ENCODE peak calls at places on chromosomes 2 and 18, in six cellular contexts. Y is pancreas, V is fibroblast of lung, J is stomach, K is OCI-LY7, C is WERI-Rb-1. S is an unnamed sample.
A peak's percentile ranks its signal among the peaks of the same experiment; 100 is the strongest.

GRCh38 chr2:10471046-10471571 is 23.0 kb upstream of the ODC1 start:
- DNase-seq in Y (no peak), V (no peak), J (no peak), K (no peak), C (no peak), S (no peak)

GRCh38 chr2:136126021-136126420 is 8.1 kb upstream of the CXCR4 start:
- DNase-seq in Y (no peak), V (no peak), J (no peak), K (no peak), C (peak; percentile 23), S (no peak)

GRCh38 chr2:69956580-69956979 is 4.9 kb downstream of the ASPRV1 start:
- DNase-seq in Y (no peak), V (no peak), J (no peak), K (no peak), C (no peak), S (no peak)

GRCh38 chr2:138742446-138743057 is 37.6 kb downstream of the NXPH2 start:
- DNase-seq in Y (no peak), V (no peak), J (no peak), K (no peak), C (no peak), S (no peak)

GRCh38 chr2:104043864-104044263 is 810.1 kb upstream of the POU3F3 start:
- DNase-seq in Y (no peak), V (no peak), J (no peak), K (peak; percentile 21), C (no peak), S (no peak)

GRCh38 chr18:78634061-78634696 is 345.4 kb upstream of the SALL3 start:
- DNase-seq in Y (no peak), V (no peak), J (no peak), K (no peak), C (peak; percentile 6), S (no peak)

GRCh38 chr18:653512-653911 is 3.9 kb upstream of the TYMS start:
- DNase-seq in Y (no peak), V (no peak), J (no peak), K (no peak), C (no peak), S (no peak)

GRCh38 chr18:55534547-55534946 is 53.4 kb downstream of the TCF4 start:
- DNase-seq in Y (no peak), V (peak; percentile 43), J (no peak), K (no peak), C (no peak), S (no peak)

GRCh38 chr18:32661486-32662299 is 111.1 kb downstream of the KLHL14 start:
- DNase-seq in Y (no peak), V (peak; percentile 65), J (no peak), K (no peak), C (no peak), S (peak; percentile 48)

GRCh38 chr2:218260742-218261423 is at the start of gene GPBAR1:
- DNase-seq in Y (peak; percentile 55), V (no peak), J (peak; percentile 72), K (no peak), C (peak; percentile 42), S (no peak)

GRCh38 chr2:83991992-83992391 is 467.1 kb downstream of the SUCLG1 start:
- DNase-seq in Y (no peak), V (no peak), J (no peak), K (no peak), C (no peak), S (no peak)

GRCh38 chr2:65639156-65639876 is 206.9 kb upstream of the SPRED2 start:
- DNase-seq in Y (peak; percentile 13), V (peak; percentile 97), J (no peak), K (no peak), C (no peak), S (peak; percentile 85)

GRCh38 chr18:57961411-57961810 is 82.6 kb upstream of the NEDD4L start:
- DNase-seq in Y (no peak), V (no peak), J (no peak), K (no peak), C (no peak), S (no peak)

GRCh38 chr18:13550446-13551304 is 175.7 kb downstream of the FAM210A start:
- DNase-seq in Y (no peak), V (no peak), J (no peak), K (no peak), C (no peak), S (no peak)

GRCh38 chr2:177758591-177759371 is 313.8 kb downstream of the PDE11A start:
- DNase-seq in Y (no peak), V (peak; percentile 55), J (no peak), K (no peak), C (peak; percentile 38), S (peak; percentile 63)

GRCh38 chr2:206105541-206105940 is 19.6 kb upstream of the INO80D start:
- DNase-seq in Y (no peak), V (no peak), J (no peak), K (no peak), C (no peak), S (no peak)

GRCh38 chr2:209395652-209396051 is 28.2 kb upstream of the MAP2 start:
- DNase-seq in Y (no peak), V (no peak), J (no peak), K (no peak), C (no peak), S (no peak)

GRCh38 chr2:205161156-205161555 is 521.1 kb upstream of the NRP2 start:
- DNase-seq in Y (no peak), V (peak; percentile 32), J (no peak), K (no peak), C (no peak), S (peak; percentile 18)

GRCh38 chr2:74958277-74959105 is at the start of gene POLE4:
- DNase-seq in Y (peak; percentile 92), V (peak; percentile 84), J (peak; percentile 95), K (peak; percentile 95), C (peak; percentile 82), S (peak; percentile 91)

GRCh38 chr2:186887107-186888090 is 38.4 kb upstream of the ZSWIM2 start:
- DNase-seq in Y (no peak), V (no peak), J (no peak), K (no peak), C (no peak), S (no peak)

GRCh38 chr2:65407240-65407639 is 25.2 kb downstream of the SPRED2 start:
- DNase-seq in Y (no peak), V (no peak), J (no peak), K (no peak), C (no peak), S (no peak)

GRCh38 chr2:167353605-167354280 is 465.5 kb downstream of the XIRP2 start:
- DNase-seq in Y (no peak), V (no peak), J (no peak), K (no peak), C (no peak), S (no peak)

GRCh38 chr2:168841445-168841844 is 39.0 kb downstream of the NOSTRIN start:
- DNase-seq in Y (peak; percentile 23), V (no peak), J (no peak), K (no peak), C (no peak), S (no peak)

GRCh38 chr2:172693529-172694185 is 42.0 kb upstream of the RAPGEF4 start:
- DNase-seq in Y (no peak), V (no peak), J (no peak), K (no peak), C (no peak), S (no peak)

GRCh38 chr2:179850188-179850587 is 11.2 kb downstream of the ZNF385B start:
- DNase-seq in Y (no peak), V (peak; percentile 75), J (no peak), K (no peak), C (no peak), S (peak; percentile 50)
- TF ChIP-seq CTCF in Y (no peak), V (peak; percentile 31), J (no peak), K (no peak), C (no peak), S (peak; percentile 44)

GRCh38 chr18:26551217-26551708 is 2.9 kb upstream of the KCTD1 start:
- DNase-seq in Y (no peak), V (no peak), J (no peak), K (no peak), C (no peak), S (peak; percentile 31)
- H3K4me3 ChIP-seq in Y (no peak overlapping the region), V (no peak overlapping the region), J (peak overlapping the region; percentile 82), K (no peak overlapping the region), C (no peak overlapping the region), S (no peak overlapping the region)

GRCh38 chr2:213151437-213152064 is at the start of gene IKZF2:
- DNase-seq in Y (peak; percentile 83), V (peak; percentile 96), J (peak; percentile 88), K (peak; percentile 95), C (peak; percentile 84), S (peak; percentile 94)
- TF ChIP-seq CTCF in Y (no peak), V (no peak), J (no peak), K (no peak), C (no peak), S (no peak)

GRCh38 chr2:144597894-144598593 is 78.1 kb upstream of the ZEB2 start:
- DNase-seq in Y (no peak), V (no peak), J (no peak), K (no peak), C (no peak), S (no peak)

GRCh38 chr2:144595279-144595678 is 75.4 kb upstream of the ZEB2 start:
- DNase-seq in Y (no peak), V (no peak), J (no peak), K (no peak), C (no peak), S (no peak)

GRCh38 chr2:144598906-144599305 is 79.0 kb upstream of the ZEB2 start:
- DNase-seq in Y (no peak), V (no peak), J (no peak), K (no peak), C (no peak), S (no peak)

GRCh38 chr2:144595686-144596073 is 75.8 kb upstream of the ZEB2 start:
- DNase-seq in Y (no peak), V (no peak), J (no peak), K (peak; percentile 82), C (no peak), S (no peak)

DNA sequence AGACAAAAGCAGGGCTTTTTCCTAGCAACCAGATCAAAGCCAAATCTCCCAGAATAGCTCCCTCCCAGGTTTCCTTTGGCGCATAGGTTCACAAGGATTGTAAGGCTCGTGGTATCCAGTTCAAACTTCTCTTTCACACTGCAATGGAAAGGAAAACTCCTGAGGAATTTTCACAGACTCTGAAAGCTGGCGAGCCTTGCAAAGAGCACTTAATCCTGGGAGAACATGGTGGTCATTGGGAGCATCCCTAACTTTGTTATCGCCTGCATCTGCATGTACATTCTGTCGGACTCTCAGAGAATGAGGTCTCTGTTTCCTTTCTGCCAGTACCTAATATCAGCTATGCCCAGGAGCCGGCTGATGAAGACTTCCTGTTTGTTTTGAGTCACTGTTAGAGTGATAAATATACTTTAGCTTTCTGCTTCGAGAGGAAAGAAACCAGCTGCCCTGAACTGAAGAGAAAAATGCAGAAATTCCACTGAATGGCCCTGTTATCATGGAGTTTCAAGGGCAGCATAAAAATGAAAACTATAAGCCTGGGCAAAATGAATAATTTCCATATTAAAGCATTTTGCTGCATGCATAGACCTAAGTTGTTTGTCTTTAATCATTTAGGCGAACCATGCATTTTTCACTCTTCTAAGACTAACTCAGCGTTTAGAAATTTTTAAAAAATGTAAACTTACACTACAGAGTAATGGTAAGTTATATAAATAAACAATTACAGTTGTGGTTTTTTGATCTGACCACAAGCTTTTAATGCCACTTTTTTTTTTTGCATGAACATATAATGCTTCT is 76.4 kb upstream of the ZEB2 start:
- DNase-seq in Y (no peak), V (peak; percentile 72), J (no peak), K (peak; percentile 74), C (no peak), S (peak; percentile 63)
- H3K4me3 ChIP-seq in Y (no peak overlapping the region), V (peak overlapping the region; percentile 3), J (no peak overlapping the region), K (peak overlapping the region; percentile 59), C (no peak overlapping the region), S (no peak overlapping the region)

S was measured in astrocyte of the spinal cord.